ENCODE peak calls at places on chromosomes 2 and 18, in five cellular contexts. One of them, this sample, is unnamed.

GRCh38 chr18:63316612-63317555 is 2.7 kb downstream of the BCL2 start:
- DNase-seq in NT2/D1: no peak
- DNase-seq in HepG2: no peak
- DNase-seq in H1: no peak
- DNase-seq in HEK293T: no peak
- DNase-seq in this sample: no peak

GRCh38 chr2:15834381-15835031 is 105.8 kb upstream of the MYCN start:
- DNase-seq in H1: no peak
- DNase-seq in HepG2: no peak
- DNase-seq in HEK293T: no peak
- DNase-seq in NT2/D1: no peak
- DNase-seq in this sample: no peak

GRCh38 chr2:64101141-64101591 is 43.1 kb downstream of the PELI1 start:
- DNase-seq in HEK293T: no peak
- DNase-seq in NT2/D1: no peak
- DNase-seq in HepG2: no peak
- DNase-seq in H1: no peak
- DNase-seq in this sample: no peak

GRCh38 chr2:236169151-236169721 is 1.1 kb upstream of the GBX2 start:
- DNase-seq in HepG2: no peak
- DNase-seq in H1: peak
- DNase-seq in HEK293T: no peak
- DNase-seq in NT2/D1: no peak
- DNase-seq in this sample: no peak

GRCh38 chr2:16442971-16443370 is 222.7 kb downstream of the CYRIA start:
- DNase-seq in H1: no peak
- DNase-seq in NT2/D1: no peak
- DNase-seq in HepG2: no peak
- DNase-seq in HEK293T: no peak
- DNase-seq in this sample: no peak

GRCh38 chr18:77811510-77811909 is 561.9 kb downstream of the GALR1 start:
- DNase-seq in NT2/D1: no peak
- DNase-seq in H1: no peak
- DNase-seq in HEK293T: no peak
- DNase-seq in HepG2: no peak
- DNase-seq in this sample: no peak

GRCh38 chr2:185502351-185502750 is 236.3 kb upstream of the FSIP2 start:
- DNase-seq in HEK293T: no peak
- DNase-seq in H1: no peak
- DNase-seq in NT2/D1: no peak
- DNase-seq in HepG2: no peak
- DNase-seq in this sample: no peak

GRCh38 chr18:26208901-26209445 is 17.3 kb upstream of the TAF4B start:
- DNase-seq in NT2/D1: no peak
- DNase-seq in HepG2: no peak
- DNase-seq in H1: no peak
- DNase-seq in HEK293T: no peak
- DNase-seq in this sample: no peak

GRCh38 chr18:22680968-22681367 is 252.2 kb upstream of the RBBP8 start:
- DNase-seq in HEK293T: no peak
- DNase-seq in HepG2: no peak
- DNase-seq in H1: no peak
- DNase-seq in NT2/D1: no peak
- DNase-seq in this sample: no peak

GRCh38 chr2:136017786-136018185 is 32.4 kb upstream of the DARS1 start:
- DNase-seq in HEK293T: no peak
- DNase-seq in H1: no peak
- DNase-seq in HepG2: no peak
- DNase-seq in NT2/D1: no peak
- DNase-seq in this sample: no peak

GRCh38 chr18:23105581-23106219 is 29.6 kb upstream of the CABLES1 start:
- DNase-seq in HepG2: no peak
- DNase-seq in H1: no peak
- DNase-seq in HEK293T: no peak
- DNase-seq in NT2/D1: no peak
- DNase-seq in this sample: no peak

DNA sequence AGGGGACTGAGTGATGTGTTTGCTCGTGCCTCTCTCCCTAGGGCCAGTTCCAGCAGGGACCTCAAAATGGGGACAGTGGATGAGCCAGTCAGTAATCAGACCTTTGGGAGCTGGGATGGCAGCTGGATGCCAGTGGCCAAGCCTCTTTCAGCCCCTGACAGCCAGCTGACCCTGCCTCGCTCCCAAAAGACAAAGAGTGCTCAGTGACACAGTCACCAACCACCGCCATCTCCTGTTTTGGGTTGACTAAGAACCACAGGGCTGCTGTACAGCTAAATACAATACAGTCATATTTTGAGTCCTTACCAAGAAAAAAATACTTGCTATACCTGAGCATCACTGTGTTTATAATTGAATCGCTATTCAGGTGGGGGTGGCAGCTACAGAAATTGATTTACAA is 75.7 kb downstream of the POU3F3 start:
- DNase-seq in HEK293T: no peak
- DNase-seq in H1: no peak
- DNase-seq in HepG2: no peak
- DNase-seq in NT2/D1: no peak
- DNase-seq in this sample: no peak
- TF ChIP-seq SUZ12 in HEK293T: no peak
- TF ChIP-seq SUZ12 in H1: no peak
- TF ChIP-seq SUZ12 in HepG2: no peak
- TF ChIP-seq SUZ12 in NT2/D1: no peak
- TF ChIP-seq SUZ12 in this sample: no peak

DNA sequence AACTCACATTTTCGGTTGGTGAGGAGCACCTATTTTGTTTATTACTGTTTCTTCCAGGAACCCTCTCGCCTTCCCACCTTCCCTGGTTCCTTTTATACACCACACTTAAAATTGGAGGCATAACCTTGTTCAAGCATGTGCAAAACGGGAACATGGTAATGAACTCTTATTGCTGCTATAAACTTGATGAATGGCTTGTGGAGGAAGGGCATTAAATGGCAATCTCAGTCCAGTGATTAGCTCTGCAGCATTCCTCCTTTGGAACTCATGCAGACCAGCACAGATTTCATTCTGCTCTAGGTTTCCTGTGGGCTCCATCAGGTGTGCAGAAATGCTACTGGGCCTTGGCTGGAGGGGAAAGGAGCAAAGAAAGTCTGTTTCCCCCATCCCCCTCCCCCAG is 110.0 kb downstream of the FSHR start:
- DNase-seq in HepG2: no peak
- DNase-seq in NT2/D1: no peak
- DNase-seq in HEK293T: no peak
- DNase-seq in H1: no peak
- DNase-seq in this sample: no peak
- TF ChIP-seq SUZ12 in HepG2: no peak
- TF ChIP-seq SUZ12 in NT2/D1: no peak
- TF ChIP-seq SUZ12 in HEK293T: no peak
- TF ChIP-seq SUZ12 in H1: no peak
- TF ChIP-seq SUZ12 in this sample: no peak

DNA sequence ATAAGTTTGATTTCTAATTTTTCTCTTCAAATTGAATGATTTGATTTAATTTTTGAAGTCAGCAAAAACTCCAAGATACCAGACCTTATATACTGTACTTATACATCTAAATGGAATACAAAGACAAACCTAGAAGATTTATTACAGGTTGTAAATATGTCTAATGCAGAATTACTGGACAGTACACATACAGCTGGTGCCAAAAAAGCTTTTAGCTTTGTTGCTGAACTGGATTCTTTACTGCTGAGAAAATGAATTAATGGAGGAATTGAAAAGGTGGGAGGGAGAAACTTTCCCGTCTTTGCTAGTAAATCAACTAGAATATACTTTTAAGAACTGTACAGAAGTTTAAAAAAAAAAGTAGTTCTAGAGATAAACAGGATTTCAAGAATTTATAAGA is 17.5 kb downstream of the C1D start:
- DNase-seq in H1: no peak
- DNase-seq in HepG2: no peak
- DNase-seq in HEK293T: peak
- DNase-seq in NT2/D1: no peak
- DNase-seq in this sample: no peak
- TF ChIP-seq SUZ12 in H1: no peak
- TF ChIP-seq SUZ12 in HepG2: no peak
- TF ChIP-seq SUZ12 in HEK293T: no peak
- TF ChIP-seq SUZ12 in NT2/D1: no peak
- TF ChIP-seq SUZ12 in this sample: no peak

GRCh38 chr2:219552382-219553167 is 8.7 kb downstream of the TMEM198 start:
- DNase-seq in HepG2: peak
- DNase-seq in H1: peak
- DNase-seq in HEK293T: peak
- DNase-seq in NT2/D1: peak
- DNase-seq in this sample: no peak
- TF ChIP-seq SUZ12 in HepG2: no peak
- TF ChIP-seq SUZ12 in H1: no peak
- TF ChIP-seq SUZ12 in HEK293T: no peak
- TF ChIP-seq SUZ12 in NT2/D1: no peak
- TF ChIP-seq SUZ12 in this sample: no peak

GRCh38 chr2:41941831-41942230 is 106.0 kb upstream of the PKDCC start:
- DNase-seq in NT2/D1: no peak
- DNase-seq in HEK293T: no peak
- DNase-seq in H1: no peak
- DNase-seq in HepG2: no peak
- DNase-seq in this sample: no peak

GRCh38 chr2:41940715-41941114 is 107.1 kb upstream of the PKDCC start:
- DNase-seq in HepG2: no peak
- DNase-seq in HEK293T: no peak
- DNase-seq in H1: no peak
- DNase-seq in NT2/D1: no peak
- DNase-seq in this sample: no peak

GRCh38 chr2:41942278-41942677 is 105.5 kb upstream of the PKDCC start:
- DNase-seq in HEK293T: no peak
- DNase-seq in HepG2: no peak
- DNase-seq in NT2/D1: no peak
- DNase-seq in H1: no peak
- DNase-seq in this sample: no peak

GRCh38 chr2:41944218-41944880 is 103.5 kb upstream of the PKDCC start:
- DNase-seq in NT2/D1: no peak
- DNase-seq in HEK293T: no peak
- DNase-seq in H1: no peak
- DNase-seq in HepG2: no peak
- DNase-seq in this sample: no peak

GRCh38 chr2:41943176-41943575 is 104.6 kb upstream of the PKDCC start:
- DNase-seq in HEK293T: no peak
- DNase-seq in NT2/D1: no peak
- DNase-seq in H1: no peak
- DNase-seq in HepG2: no peak
- DNase-seq in this sample: no peak
- TF ChIP-seq SUZ12 in HEK293T: no peak
- TF ChIP-seq SUZ12 in NT2/D1: no peak
- TF ChIP-seq SUZ12 in H1: no peak
- TF ChIP-seq SUZ12 in HepG2: no peak
- TF ChIP-seq SUZ12 in this sample: no peak

This sample was measured in GM12878.